ENCODE peak calls at places on chromosome 22, in six cellular contexts. V is cardiac fibroblast, Q is colonic mucosa, R is fibroblast of lung, F is OCI-LY7, A is upper lobe of right lung. P is an unnamed sample.

GRCh38 chr22:50713571-50714056 is 24.4 kb upstream of the ACR start:
- DNase-seq in V (no peak), Q (no peak), R (no peak), F (no peak), A (no peak), P (no peak)

GRCh38 chr22:50179937-50180726 is 5.6 kb upstream of the TRABD start:
- DNase-seq in V (no peak), Q (no peak), R (no peak), F (no peak), A (no peak), P (no peak)

GRCh38 chr22:46851311-46851710 is 88.9 kb downstream of the TBC1D22A start:
- DNase-seq in V (no peak), Q (no peak), R (no peak), F (no peak), A (no peak), P (no peak)

GRCh38 chr22:28018461-28018927 is 99.4 kb upstream of the PITPNB start:
- DNase-seq in V (no peak), Q (no peak), R (no peak), F (no peak), A (peak), P (no peak)

GRCh38 chr22:50544078-50544745 is 1.5 kb upstream of the KLHDC7B start:
- DNase-seq in V (peak), Q (peak), R (peak), F (peak), A (peak), P (no peak)

GRCh38 chr22:50252081-50253045 is 1.3 kb upstream of the HDAC10 start:
- DNase-seq in V (peak), Q (peak), R (peak), F (peak), A (peak), P (no peak)

GRCh38 chr22:38953577-38954413 is 3.6 kb upstream of the APOBEC3A start:
- DNase-seq in V (no peak), Q (peak), R (no peak), F (no peak), A (no peak), P (no peak)

GRCh38 chr22:47626428-47627390 is 864.3 kb downstream of the TBC1D22A start:
- DNase-seq in V (no peak), Q (no peak), R (no peak), F (peak), A (peak), P (no peak)

GRCh38 chr22:21025266-21025665 is 7.1 kb downstream of the SLC7A4 start:
- DNase-seq in V (no peak), Q (no peak), R (no peak), F (no peak), A (no peak), P (no peak)

GRCh38 chr22:39178206-39179111 is 26.0 kb upstream of the CBX7 start:
- DNase-seq in V (peak), Q (no peak), R (peak), F (no peak), A (no peak), P (no peak)

GRCh38 chr22:17871726-17872458 is 97.6 kb upstream of the BID start:
- DNase-seq in V (no peak), Q (no peak), R (no peak), F (no peak), A (no peak), P (no peak)

GRCh38 chr22:39080052-39080762 is 3.1 kb downstream of the APOBEC3G start:
- DNase-seq in V (no peak), Q (no peak), R (no peak), F (no peak), A (no peak), P (no peak)

GRCh38 chr22:46974631-46975585 is 212.5 kb downstream of the TBC1D22A start:
- DNase-seq in V (no peak), Q (no peak), R (no peak), F (no peak), A (peak), P (no peak)

GRCh38 chr22:24427500-24428164 is at the start of gene ADORA2A:
- DNase-seq in V (no peak), Q (peak), R (no peak), F (peak), A (no peak), P (no peak)

GRCh38 chr22:46607483-46608114 is 12.6 kb upstream of the GRAMD4 start:
- DNase-seq in V (no peak), Q (no peak), R (no peak), F (no peak), A (no peak), P (no peak)

GRCh38 chr22:19911540-19912235 is 29.9 kb upstream of the COMT start:
- DNase-seq in V (no peak), Q (no peak), R (no peak), F (no peak), A (no peak), P (no peak)

GRCh38 chr22:19913337-19913936 is 28.1 kb upstream of the COMT start:
- DNase-seq in V (no peak), Q (no peak), R (no peak), F (no peak), A (no peak), P (no peak)

GRCh38 chr22:19914201-19914943 is 27.2 kb upstream of the COMT start:
- DNase-seq in V (no peak), Q (no peak), R (no peak), F (no peak), A (no peak), P (no peak)

GRCh38 chr22:19910180-19910744 is 31.3 kb upstream of the COMT start:
- DNase-seq in V (no peak), Q (no peak), R (no peak), F (no peak), A (no peak), P (no peak)

DNA sequence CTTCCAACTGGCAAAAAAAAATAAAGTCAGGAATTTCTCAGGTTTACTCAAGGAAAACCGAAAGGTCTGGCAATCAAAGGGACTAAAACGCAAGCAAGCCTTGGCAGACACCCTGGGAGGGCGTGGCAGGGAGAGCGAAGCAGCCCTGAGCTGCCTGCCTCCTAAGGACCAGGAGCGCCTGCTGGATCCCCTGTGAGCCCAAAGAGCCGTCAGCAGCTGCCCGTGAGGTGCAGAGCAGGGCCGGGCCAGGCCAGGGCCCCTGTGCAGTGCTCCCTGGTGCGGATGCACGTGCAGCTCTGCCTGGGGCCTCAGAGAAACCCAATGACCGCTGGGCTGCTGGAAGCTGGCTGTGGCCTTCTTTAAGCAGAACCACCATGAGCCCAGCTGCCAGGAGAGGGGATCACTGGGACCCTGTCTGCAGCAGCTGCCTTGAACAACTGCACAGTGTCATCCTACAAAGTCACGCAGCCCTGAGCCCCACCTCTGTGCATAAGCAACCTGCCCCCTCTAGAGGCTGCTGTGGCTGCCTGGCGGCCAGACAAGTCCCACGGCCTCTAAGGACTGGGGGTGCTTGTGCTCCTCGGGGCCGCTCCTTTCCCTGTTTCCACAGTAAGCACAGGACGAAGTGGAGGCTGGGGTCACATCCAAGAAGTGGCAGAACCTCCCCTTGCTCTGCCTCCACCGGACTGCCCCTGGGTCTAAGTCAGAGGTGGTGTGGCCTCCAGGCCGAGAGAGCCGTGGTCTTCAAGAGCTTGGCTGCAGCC is 29.2 kb upstream of the COMT start:
- DNase-seq in V (no peak), Q (no peak), R (no peak), F (peak), A (no peak), P (no peak)
- TF ChIP-seq CTCF in V (peak), Q (no peak), R (peak), F (peak), A (no peak), P (no peak)

GRCh38 chr22:37930952-37931440 is 22.4 kb downstream of the C22orf23 start:
- DNase-seq in V (no peak), Q (no peak), R (no peak), F (no peak), A (no peak), P (no peak)
- TF ChIP-seq CTCF in V (no peak), Q (peak), R (no peak), F (peak), A (no peak), P (no peak)

GRCh38 chr22:32901925-32902324 is 100.4 kb downstream of the TIMP3 start:
- DNase-seq in V (no peak), Q (no peak), R (no peak), F (no peak), A (no peak), P (no peak)
- TF ChIP-seq CTCF in V (no peak), Q (no peak), R (no peak), F (peak), A (no peak), P (no peak)

DNA sequence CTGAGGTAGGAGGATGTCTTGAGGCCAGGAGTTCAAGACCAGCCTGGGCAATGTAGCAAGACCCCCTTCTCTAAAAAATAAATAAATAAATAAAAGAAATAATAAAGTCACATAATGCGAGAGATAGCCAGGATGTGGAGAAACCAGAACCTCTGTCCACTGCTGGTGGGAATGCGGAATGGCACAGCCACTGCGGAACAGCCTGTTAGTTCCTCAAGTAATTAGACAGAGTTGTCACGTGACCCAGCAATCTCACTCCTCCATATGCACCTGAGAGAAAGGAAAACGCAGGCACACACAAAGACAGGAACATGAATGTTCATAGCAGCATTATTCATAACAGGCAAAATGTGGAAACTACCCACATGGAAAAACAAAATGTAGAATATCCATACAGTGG is 27.5 kb downstream of the LIF start:
- DNase-seq in V (no peak), Q (no peak), R (no peak), F (no peak), A (no peak), P (no peak)
- TF ChIP-seq CTCF in V (no peak), Q (no peak), R (peak), F (no peak), A (no peak), P (no peak)

GRCh38 chr22:31199187-31199586 is 12.9 kb upstream of the LIMK2 start:
- DNase-seq in V (no peak), Q (no peak), R (no peak), F (no peak), A (no peak), P (no peak)
- TF ChIP-seq CTCF in V (no peak), Q (no peak), R (no peak), F (peak), A (peak), P (no peak)

DNA sequence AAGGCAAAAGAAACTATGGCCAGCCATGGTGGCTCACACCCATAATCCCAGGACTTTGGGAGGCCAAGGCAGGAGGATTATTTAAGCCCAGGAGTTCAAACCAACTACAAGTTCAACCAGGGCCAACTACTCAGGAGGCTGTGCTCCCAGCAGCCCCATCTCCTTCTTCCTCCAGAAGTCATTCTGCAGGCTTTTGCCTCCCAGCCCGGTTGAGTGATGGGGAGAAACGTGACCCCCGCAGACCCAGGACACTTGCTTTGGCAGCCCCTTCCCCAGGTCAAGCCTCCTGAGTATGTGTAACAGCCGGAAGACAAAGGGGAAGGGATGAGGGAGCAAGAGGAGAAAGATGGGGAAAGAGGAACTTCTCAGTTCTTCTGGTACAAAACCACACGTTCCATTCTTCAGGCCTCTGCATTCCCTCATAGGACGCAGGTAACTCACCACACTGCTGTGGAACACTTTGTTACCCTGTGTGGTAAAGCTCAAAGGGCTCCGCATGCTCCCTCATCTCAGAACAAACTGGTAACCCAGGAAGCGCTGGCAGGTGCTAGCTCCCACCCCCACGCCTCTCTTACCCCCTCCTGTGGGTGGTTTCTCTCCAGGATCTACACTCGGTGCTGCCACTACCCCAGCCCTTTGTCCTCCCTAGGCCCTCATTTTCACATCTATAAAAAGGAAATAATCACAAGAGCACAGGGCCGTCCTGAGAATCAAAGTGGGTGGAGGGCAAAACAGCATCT is 4.0 kb downstream of the SULT4A1 start:
- DNase-seq in V (no peak), Q (no peak), R (no peak), F (no peak), A (no peak), P (no peak)
- TF ChIP-seq CTCF in V (no peak), Q (no peak), R (no peak), F (no peak), A (no peak), P (no peak)

GRCh38 chr22:42787357-42787736 is 66.7 kb upstream of the A4GALT start:
- DNase-seq in V (no peak), Q (no peak), R (no peak), F (no peak), A (no peak), P (no peak)

GRCh38 chr22:42788466-42788865 is 67.8 kb upstream of the A4GALT start:
- DNase-seq in V (no peak), Q (no peak), R (no peak), F (no peak), A (no peak), P (no peak)

GRCh38 chr22:42786606-42787356 is 66.1 kb upstream of the A4GALT start:
- DNase-seq in V (no peak), Q (no peak), R (no peak), F (no peak), A (no peak), P (no peak)

GRCh38 chr22:42788021-42788420 is 67.4 kb upstream of the A4GALT start:
- DNase-seq in V (no peak), Q (no peak), R (no peak), F (no peak), A (no peak), P (no peak)

GRCh38 chr22:42785706-42786499 is 65.2 kb upstream of the A4GALT start:
- DNase-seq in V (no peak), Q (no peak), R (no peak), F (no peak), A (no peak), P (no peak)
- TF ChIP-seq CTCF in V (no peak), Q (no peak), R (no peak), F (no peak), A (no peak), P (no peak)

GRCh38 chr22:22796729-22797128 is 90.9 kb upstream of the IGLL5 start:
- DNase-seq in V (no peak), Q (no peak), R (no peak), F (no peak), A (no peak), P (no peak)
- TF ChIP-seq CTCF in V (no peak), Q (no peak), R (no peak), F (no peak), A (no peak), P (no peak)

P was measured in AG09319.